ENCODE peak calls at places on chromosome 21, in ten cellular contexts. K is germinal center, Q is mesendoderm, U is heart left ventricle, T is WERI-Rb-1, O is anterior cingulate cortex, M is GM04503, V is psoas muscle, F is GDM1, N is iPS DF 19.7. G is an unnamed sample.

GRCh38 chr21:42564561-42564971 is 50.9 kb downstream of the SLC37A1 start:
- DNase-seq in K (no peak), Q (no peak), U (no peak), T (peak; percentile 4), O (no peak), M (no peak), V (no peak), F (no peak), N (no peak), G (peak; percentile 67)

GRCh38 chr21:36035381-36035791 is 24.9 kb downstream of the SETD4 start:
- DNase-seq in K (no peak), Q (peak; percentile 78), U (no peak), T (peak; percentile 39), O (no peak), M (no peak), V (no peak), F (no peak), N (peak; percentile 38), G (no peak)

GRCh38 chr21:32131960-32132359 is 146.9 kb downstream of the MIS18A start:
- DNase-seq in K (no peak), Q (peak; percentile 26), U (no peak), T (no peak), O (no peak), M (no peak), V (no peak), F (no peak), N (no peak), G (no peak)

GRCh38 chr21:41973861-41974751 is 20.3 kb upstream of the C2CD2 start:
- DNase-seq in K (peak; percentile 42), Q (peak; percentile 85), U (peak; percentile 70), T (no peak), O (no peak), M (no peak), V (no peak), F (no peak), N (no peak), G (no peak)

GRCh38 chr21:44460441-44460755 is 5.1 kb downstream of the LRRC3 start:
- DNase-seq in K (no peak), Q (no peak), U (no peak), T (no peak), O (no peak), M (no peak), V (no peak), F (no peak), N (no peak), G (no peak)

GRCh38 chr21:45153358-45154318 is 79.3 kb downstream of the ADARB1 start:
- DNase-seq in K (no peak), Q (no peak), U (no peak), T (no peak), O (no peak), M (peak; percentile 61), V (no peak), F (no peak), N (no peak), G (peak; percentile 61)

GRCh38 chr21:36647279-36648093 is 51.4 kb upstream of the SIM2 start:
- DNase-seq in K (no peak), Q (peak; percentile 94), U (no peak), T (no peak), O (no peak), M (no peak), V (no peak), F (no peak), N (peak; percentile 59), G (no peak)

GRCh38 chr21:42456457-42456856 is 39.6 kb downstream of the RSPH1 start:
- DNase-seq in K (no peak), Q (no peak), U (no peak), T (peak; percentile 69), O (no peak), M (no peak), V (no peak), F (no peak), N (no peak), G (no peak)

GRCh38 chr21:45365608-45366241 is 39.2 kb upstream of the COL18A1 start:
- DNase-seq in K (no peak), Q (peak; percentile 98), U (peak; percentile 31), T (no peak), O (no peak), M (no peak), V (peak; percentile 46), F (no peak), N (no peak), G (peak; percentile 48)

GRCh38 chr21:42375966-42376337 is 9.6 kb upstream of the TFF1 start:
- DNase-seq in K (no peak), Q (no peak), U (no peak), T (no peak), O (no peak), M (no peak), V (no peak), F (no peak), N (no peak), G (peak; percentile 59)